ENCODE peak calls at places on chromosomes 12 and 14, in six cellular contexts. One of them, this sample, is unnamed.
A peak's percentile ranks its signal among the peaks of the same experiment; 100 is the strongest.

GRCh38 chr14:105993814-105994213 is 467.4 kb downstream of the TMEM121 start:
- DNase-seq in amniotic epithelial cell: no peak
- DNase-seq in NCI-H1436: no peak
- DNase-seq in MCF 10A: no peak
- DNase-seq in astrocyte: no peak
- DNase-seq in activated naive CD8-positive, alpha-beta T cell treated with anti-CD3 and anti-CD28 coated beads for 36 hours: no peak
- DNase-seq in this sample: no peak

GRCh38 chr14:92348154-92348553 is 25.2 kb downstream of the SLC24A4 start:
- DNase-seq in amniotic epithelial cell: no peak
- DNase-seq in NCI-H1436: no peak
- DNase-seq in MCF 10A: no peak
- DNase-seq in astrocyte: no peak
- DNase-seq in activated naive CD8-positive, alpha-beta T cell treated with anti-CD3 and anti-CD28 coated beads for 36 hours: no peak
- DNase-seq in this sample: no peak

GRCh38 chr14:67643671-67644070 is 24.0 kb downstream of the ARG2 start:
- DNase-seq in amniotic epithelial cell: no peak
- DNase-seq in NCI-H1436: no peak
- DNase-seq in MCF 10A: no peak
- DNase-seq in astrocyte: no peak
- DNase-seq in activated naive CD8-positive, alpha-beta T cell treated with anti-CD3 and anti-CD28 coated beads for 36 hours: no peak
- DNase-seq in this sample: no peak

GRCh38 chr12:4873947-4874346 is 35.8 kb upstream of the KCNA1 start:
- DNase-seq in amniotic epithelial cell: no peak
- DNase-seq in NCI-H1436: no peak
- DNase-seq in MCF 10A: no peak
- DNase-seq in astrocyte: no peak
- DNase-seq in activated naive CD8-positive, alpha-beta T cell treated with anti-CD3 and anti-CD28 coated beads for 36 hours: no peak
- DNase-seq in this sample: no peak

GRCh38 chr14:95222151-95222631 is 64.9 kb upstream of the DICER1 start:
- DNase-seq in amniotic epithelial cell: peak; percentile 78
- DNase-seq in NCI-H1436: no peak
- DNase-seq in MCF 10A: no peak
- DNase-seq in astrocyte: peak; percentile 77
- DNase-seq in activated naive CD8-positive, alpha-beta T cell treated with anti-CD3 and anti-CD28 coated beads for 36 hours: no peak
- DNase-seq in this sample: peak; percentile 39

GRCh38 chr12:4267904-4268548 is 5.5 kb upstream of the CCND2 start:
- DNase-seq in amniotic epithelial cell: no peak
- DNase-seq in NCI-H1436: no peak
- DNase-seq in MCF 10A: no peak
- DNase-seq in astrocyte: no peak
- DNase-seq in activated naive CD8-positive, alpha-beta T cell treated with anti-CD3 and anti-CD28 coated beads for 36 hours: no peak
- DNase-seq in this sample: no peak

GRCh38 chr14:85793533-85793932 is 263.6 kb downstream of the FLRT2 start:
- DNase-seq in amniotic epithelial cell: no peak
- DNase-seq in NCI-H1436: no peak
- DNase-seq in MCF 10A: no peak
- DNase-seq in astrocyte: no peak
- DNase-seq in activated naive CD8-positive, alpha-beta T cell treated with anti-CD3 and anti-CD28 coated beads for 36 hours: no peak
- DNase-seq in this sample: no peak

GRCh38 chr12:119235352-119235751 is 56.6 kb downstream of the HSPB8 start:
- DNase-seq in amniotic epithelial cell: no peak
- DNase-seq in NCI-H1436: no peak
- DNase-seq in MCF 10A: no peak
- DNase-seq in astrocyte: no peak
- DNase-seq in activated naive CD8-positive, alpha-beta T cell treated with anti-CD3 and anti-CD28 coated beads for 36 hours: no peak
- DNase-seq in this sample: no peak

GRCh38 chr14:52730708-52731111 is 744 bp downstream of the STYX start:
- DNase-seq in amniotic epithelial cell: peak; percentile 16
- DNase-seq in NCI-H1436: no peak
- DNase-seq in MCF 10A: peak; percentile 38
- DNase-seq in astrocyte: peak; percentile 14
- DNase-seq in activated naive CD8-positive, alpha-beta T cell treated with anti-CD3 and anti-CD28 coated beads for 36 hours: no peak
- DNase-seq in this sample: no peak

This sample was measured in fibroblast of villous mesenchyme.